ENCODE peak calls at places on chromosomes 11 and 22, in six cellular contexts. B, R, C, I, Z and F are unnamed samples.

GRCh38 chr11:124622531-124623451 is at the start of gene TBRG1:
- DNase-seq in R (peak), B (peak), C (peak), I (peak), Z (peak), F (peak)

GRCh38 chr11:118789501-118790356 is 1.2 kb downstream of the DDX6 start:
- DNase-seq in C (peak), I (peak), B (no peak), R (no peak), Z (peak), F (no peak)

GRCh38 chr11:709109-709997 is 3.3 kb downstream of the EPS8L2 start:
- DNase-seq in C (no peak), B (no peak), I (no peak), Z (no peak), R (no peak), F (no peak)

GRCh38 chr11:2564588-2565440 is 120.0 kb downstream of the KCNQ1 start:
- DNase-seq in C (peak), R (no peak), B (no peak), Z (no peak), I (no peak), F (no peak)

GRCh38 chr11:16883179-16883578 is 131.0 kb downstream of the PLEKHA7 start:
- DNase-seq in Z (peak), B (no peak), I (no peak), R (peak), C (no peak), F (no peak)

GRCh38 chr11:103532133-103532788 is 423.0 kb downstream of the DYNC2H1 start:
- DNase-seq in I (peak), C (no peak), B (no peak), R (no peak), Z (peak), F (no peak)

GRCh38 chr11:8605956-8606355 is 11.9 kb upstream of the STK33 start:
- DNase-seq in Z (no peak), R (no peak), C (no peak), I (no peak), B (no peak), F (no peak)

GRCh38 chr11:134379241-134379640 is 32.8 kb downstream of the B3GAT1 start:
- DNase-seq in C (no peak), I (no peak), Z (no peak), B (no peak), R (no peak), F (no peak)

GRCh38 chr11:7903940-7904339 is 27.1 kb downstream of the OR10A6 start:
- DNase-seq in R (no peak), C (no peak), B (no peak), Z (no peak), I (no peak), F (no peak)

GRCh38 chr22:33757443-33758124 is 162.7 kb downstream of the LARGE1 start:
- DNase-seq in B (no peak), R (no peak), Z (no peak), I (no peak), C (no peak), F (no peak)

GRCh38 chr22:47245786-47246185 is 483.3 kb downstream of the TBC1D22A start:
- DNase-seq in R (no peak), B (no peak), C (no peak), I (no peak), Z (no peak), F (no peak)

GRCh38 chr11:129944696-129945095 is 49.3 kb upstream of the NFRKB start:
- DNase-seq in Z (no peak), C (no peak), R (no peak), I (no peak), B (no peak), F (no peak)

GRCh38 chr11:121932646-121933185 is 183.3 kb downstream of the BLID start:
- DNase-seq in R (no peak), C (no peak), Z (peak), B (no peak), I (no peak), F (no peak)

GRCh38 chr11:29173660-29174062 is 843.2 kb downstream of the KCNA4 start:
- DNase-seq in I (peak), R (no peak), Z (peak), C (no peak), B (no peak), F (no peak)

GRCh38 chr11:27487706-27488105 is 15.1 kb upstream of the LGR4 start:
- DNase-seq in B (no peak), I (no peak), C (no peak), R (no peak), Z (no peak), F (no peak)

GRCh38 chr22:24466831-24467249 is 28.3 kb upstream of the UPB1 start:
- DNase-seq in B (no peak), I (peak), R (no peak), C (no peak), Z (no peak), F (no peak)

GRCh38 chr22:28976588-28976987 is 85.0 kb downstream of the C22orf31 start:
- DNase-seq in B (no peak), I (peak), C (no peak), Z (peak), R (no peak), F (no peak)

GRCh38 chr22:19150482-19151328 is 613 bp upstream of the GSC2 start:
- DNase-seq in I (no peak), B (no peak), C (no peak), R (no peak), Z (no peak), F (no peak)

GRCh38 chr22:20027966-20028854 is 7.3 kb downstream of the TANGO2 start:
- DNase-seq in C (peak), B (no peak), I (peak), Z (no peak), R (no peak), F (no peak)

GRCh38 chr11:114262681-114263509 is 33.3 kb upstream of the NNMT start:
- DNase-seq in Z (peak), R (no peak), B (peak), C (no peak), I (peak), F (peak)

GRCh38 chr11:66852466-66853241 is 4.2 kb upstream of the LRFN4 start:
- DNase-seq in Z (no peak), I (no peak), B (no peak), R (no peak), C (peak), F (no peak)

GRCh38 chr22:43990044-43990443 is 34.1 kb upstream of the PARVB start:
- DNase-seq in R (no peak), C (no peak), I (no peak), Z (no peak), B (no peak), F (no peak)

GRCh38 chr11:31303644-31304043 is 65.9 kb downstream of the DCDC1 start:
- DNase-seq in B (no peak), I (no peak), R (no peak), C (no peak), Z (no peak), F (no peak)

GRCh38 chr11:117426297-117426685 is 98.6 kb downstream of the CEP164 start:
- DNase-seq in B (peak), Z (peak), C (peak), R (peak), I (peak), F (peak)

GRCh38 chr22:44698531-44699421 is 3.2 kb upstream of the PRR5 start:
- DNase-seq in B (no peak), R (no peak), I (peak), Z (no peak), C (no peak), F (peak)

GRCh38 chr22:22687638-22688500 is 43.5 kb downstream of the GGTLC2 start:
- DNase-seq in C (no peak), Z (peak), B (peak), R (no peak), I (peak), F (no peak)

GRCh38 chr11:1208361-1209261 is 14.3 kb upstream of the MUC5B start:
- DNase-seq in I (no peak), Z (no peak), R (no peak), C (peak), B (no peak), F (no peak)

GRCh38 chr11:128310005-128310404 is 277.4 kb downstream of the ETS1 start:
- DNase-seq in B (no peak), I (no peak), Z (no peak), C (no peak), R (no peak), F (no peak)

GRCh38 chr11:42066113-42066512 is 606.7 kb upstream of the LRRC4C start:
- DNase-seq in Z (no peak), B (no peak), I (peak), R (no peak), C (peak), F (no peak)

GRCh38 chr11:67033661-67034166 is 10.8 kb downstream of the SYT12 start:
- DNase-seq in Z (peak), C (peak), I (peak), R (no peak), B (no peak), F (peak)

GRCh38 chr22:39610246-39610645 is 39.7 kb downstream of the CACNA1I start:
- DNase-seq in Z (no peak), I (no peak), R (no peak), C (no peak), B (no peak), F (no peak)

GRCh38 chr11:35135222-35135621 is 3.7 kb upstream of the CD44 start:
- DNase-seq in Z (no peak), B (no peak), I (peak), R (no peak), C (no peak), F (peak)

GRCh38 chr22:29301716-29302401 is 4.6 kb upstream of the GAS2L1 start:
- DNase-seq in R (no peak), Z (no peak), C (no peak), I (no peak), B (no peak), F (no peak)

GRCh38 chr11:63683133-63683991 is 2.1 kb downstream of the RTN3 start:
- DNase-seq in R (no peak), C (no peak), Z (no peak), I (peak), B (no peak), F (no peak)

GRCh38 chr11:102117472-102118113 is 7.3 kb downstream of the YAP1 start:
- DNase-seq in Z (no peak), I (peak), C (no peak), R (no peak), B (no peak), F (no peak)

GRCh38 chr11:108606495-108607160 is 13.1 kb upstream of the EXPH5 start:
- DNase-seq in B (no peak), R (no peak), C (no peak), Z (peak), I (no peak), F (no peak)

DNA sequence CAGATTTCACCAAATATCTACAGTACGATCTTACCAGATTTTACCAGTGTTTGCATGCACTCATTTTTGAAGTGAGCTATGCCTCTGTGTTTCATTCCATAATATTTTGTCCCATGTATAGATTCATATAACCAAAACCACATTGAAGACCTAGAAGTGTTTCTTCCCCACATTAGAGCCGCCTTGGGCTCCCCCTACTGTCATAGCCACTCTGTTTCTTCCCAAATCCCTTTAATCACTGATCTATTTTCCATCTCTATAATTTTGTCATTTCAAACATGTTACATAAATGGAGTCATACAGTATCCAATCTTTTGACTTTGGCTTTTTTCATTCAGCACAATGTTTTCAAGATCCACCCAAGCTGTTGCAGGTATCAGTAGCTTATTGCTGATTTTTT is 12.7 kb downstream of the MRGPRX3 start:
- DNase-seq in Z (no peak), I (no peak), R (no peak), B (no peak), C (no peak), F (no peak)
- TF ChIP-seq CTCF in Z (no peak), I (peak), R (no peak), B (peak), C (no peak), F (no peak)

DNA sequence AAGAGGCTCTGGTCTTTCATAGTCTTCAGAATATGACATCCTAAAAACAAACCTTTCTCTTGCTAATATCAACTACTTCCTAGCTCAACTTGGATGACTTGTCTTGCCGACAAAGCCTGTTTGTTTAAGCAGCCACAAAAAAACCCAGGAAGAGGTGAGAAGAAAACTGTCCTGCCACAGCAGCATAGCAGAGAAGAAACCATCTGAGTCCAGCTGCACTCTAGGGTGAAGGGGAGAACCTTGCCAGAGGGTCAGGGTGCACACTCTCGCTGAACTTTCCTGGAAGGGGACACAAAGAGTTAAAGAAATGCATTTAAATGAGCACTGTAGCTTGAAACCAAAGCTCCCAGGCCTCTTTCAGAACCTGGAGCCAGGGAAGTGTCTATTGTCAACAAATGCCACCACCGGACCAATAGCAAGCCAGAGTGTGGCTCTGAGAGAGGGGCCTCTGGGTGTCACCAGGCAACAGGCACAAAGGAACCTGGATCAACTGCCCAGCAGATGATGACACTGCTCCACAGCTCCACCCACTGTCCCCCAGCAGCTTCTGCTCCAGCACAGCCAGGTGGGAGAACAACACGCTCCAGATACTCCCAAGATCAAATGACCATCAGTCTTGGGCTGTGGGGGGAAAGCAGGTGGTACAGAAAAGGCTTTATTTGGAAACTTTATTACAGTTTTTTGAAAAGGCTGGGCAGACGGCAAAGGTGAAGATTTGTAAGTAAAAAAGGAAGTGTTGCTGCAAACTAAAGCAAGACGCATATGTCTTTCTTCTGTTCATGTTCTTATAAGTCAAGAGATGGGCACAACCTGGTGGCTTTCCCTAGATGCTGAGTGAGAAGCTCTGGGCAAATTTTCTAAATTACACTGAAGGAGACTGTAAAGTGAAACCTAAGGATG is 105.7 kb downstream of the RASSF10 start:
- DNase-seq in I (no peak), C (no peak), Z (no peak), B (peak), R (no peak), F (no peak)
- TF ChIP-seq CTCF in I (no peak), C (no peak), Z (peak), B (no peak), R (no peak), F (no peak)

DNA sequence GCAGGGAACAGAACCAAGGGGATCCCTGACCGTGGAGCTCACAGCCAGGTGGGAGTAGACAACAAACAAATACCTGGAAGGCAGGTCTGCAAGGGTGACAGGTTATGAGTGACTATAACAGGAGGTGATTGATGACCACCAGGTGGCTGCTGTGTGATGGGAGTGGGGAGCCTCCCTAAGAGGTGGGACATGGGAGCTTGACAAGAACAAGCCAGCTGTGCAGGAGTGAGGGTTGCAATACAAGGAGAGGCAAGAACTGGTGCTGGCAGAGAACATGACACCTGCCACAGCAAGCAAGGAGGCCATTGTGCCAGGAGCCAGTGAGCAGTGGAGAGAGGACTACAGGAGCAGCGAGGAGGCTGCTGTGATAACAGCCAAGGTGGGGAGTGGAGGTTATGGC is 20.5 kb downstream of the MFNG start:
- DNase-seq in C (no peak), R (no peak), Z (no peak), I (no peak), B (no peak), F (no peak)
- TF ChIP-seq CTCF in C (no peak), R (no peak), Z (no peak), I (no peak), B (no peak), F (no peak)

DNA sequence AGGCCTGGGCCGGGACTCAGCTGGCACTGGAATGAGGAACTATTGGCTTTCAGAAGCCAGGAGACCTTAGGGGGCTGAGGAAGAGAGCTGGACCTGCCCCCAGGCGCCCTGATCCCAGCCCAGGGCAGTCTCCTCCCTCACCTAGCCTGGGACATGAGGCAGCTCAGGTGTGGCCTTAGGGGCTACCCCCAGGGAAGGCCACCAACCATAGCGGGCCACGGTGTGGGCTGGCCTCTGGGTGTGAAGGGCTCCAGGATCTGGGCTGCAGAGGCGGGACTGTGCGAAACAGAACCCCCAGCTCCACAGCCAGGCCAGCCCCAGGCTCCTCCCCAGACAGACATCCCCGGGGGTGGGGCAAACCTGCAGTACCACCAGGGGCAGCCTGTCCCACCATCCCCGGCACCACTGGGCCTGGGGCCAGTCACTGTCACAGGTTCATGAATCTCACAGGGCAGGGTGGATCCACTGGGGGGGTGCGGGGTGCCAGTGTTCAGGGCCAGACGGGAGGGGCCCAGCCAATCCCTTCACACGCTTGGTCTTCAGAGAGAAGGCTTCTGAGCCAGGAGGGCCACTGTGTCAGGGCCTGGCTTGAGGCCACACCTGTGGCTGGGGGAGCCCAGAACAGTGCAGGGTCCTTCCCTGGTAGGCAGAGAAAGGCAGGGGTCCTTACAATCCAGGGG is 3.5 kb downstream of the PLXNB2 start:
- DNase-seq in Z (peak), R (peak), B (no peak), C (peak), I (no peak), F (no peak)
- TF ChIP-seq CTCF in Z (peak), R (no peak), B (no peak), C (no peak), I (no peak), F (no peak)

GRCh38 chr11:44120169-44120568 is 24.7 kb downstream of the EXT2 start:
- DNase-seq in Z (no peak), R (peak), I (no peak), C (no peak), B (no peak), F (no peak)
- TF ChIP-seq CTCF in Z (peak), R (peak), I (peak), C (peak), B (peak), F (peak)

GRCh38 chr11:22829231-22830081 is at the start of gene SVIP:
- DNase-seq in R (peak), B (peak), C (peak), I (peak), Z (peak), F (peak)
- TF ChIP-seq CTCF in R (peak), B (peak), C (peak), I (peak), Z (peak), F (peak)

DNA sequence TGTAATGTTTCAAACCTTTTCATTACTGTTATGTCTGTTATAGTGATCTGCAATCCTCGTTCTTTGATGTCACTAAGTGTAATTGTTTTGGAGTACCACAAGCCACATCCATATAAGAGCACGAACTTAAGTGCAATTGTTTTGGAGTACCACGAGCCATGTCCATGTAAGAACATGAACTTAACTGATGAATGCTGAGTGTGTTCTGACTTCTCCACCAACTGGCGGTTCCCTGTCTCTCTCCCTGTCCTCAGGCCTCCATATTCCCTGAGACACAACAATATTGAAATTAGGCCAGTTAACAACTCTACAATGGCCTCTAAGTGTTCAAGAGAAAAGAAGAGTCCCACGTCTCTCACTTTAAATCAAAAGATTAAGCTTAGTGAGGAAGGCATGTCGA is 23.5 kb downstream of the TESMIN start:
- DNase-seq in Z (no peak), I (peak), B (no peak), C (no peak), R (no peak), F (no peak)
- TF ChIP-seq CTCF in Z (no peak), I (peak), B (no peak), C (no peak), R (no peak), F (no peak)